ENCODE peak calls at places on chromosome 10, in nine cellular contexts. O, B, K, Y, I, V, N, L and G are unnamed samples.

GRCh38 chr10:75465110-75465509 is 33.7 kb downstream of the LRMDA start:
- DNase-seq in N (no peak), I (no peak), L (no peak), V (no peak), Y (no peak), O (no peak), B (no peak), K (no peak), G (no peak)

GRCh38 chr10:31321396-31321941 is 2.5 kb downstream of the ZEB1 start:
- DNase-seq in V (peak; percentile 35), B (peak; percentile 11), K (peak; percentile 19), O (peak; percentile 85), N (no peak), I (no peak), L (peak; percentile 86), Y (no peak), G (peak; percentile 5)

GRCh38 chr10:8138471-8138870 is 84.0 kb downstream of the GATA3 start:
- DNase-seq in N (no peak), Y (no peak), K (no peak), L (no peak), O (no peak), B (no peak), I (no peak), V (no peak), G (no peak)

GRCh38 chr10:51301644-51302043 is 227.4 kb downstream of the PRKG1 start:
- DNase-seq in I (peak; percentile 55), L (no peak), Y (no peak), N (no peak), O (no peak), B (no peak), V (peak; percentile 41), K (no peak), G (peak; percentile 36)

GRCh38 chr10:50527438-50528043 is 96.2 kb downstream of the SGMS1 start:
- DNase-seq in I (no peak), L (no peak), B (no peak), K (no peak), O (no peak), Y (no peak), N (no peak), V (no peak), G (no peak)

GRCh38 chr10:63260860-63261251 is 127.7 kb downstream of the NRBF2 start:
- DNase-seq in V (no peak), B (no peak), N (no peak), L (no peak), K (no peak), I (no peak), Y (no peak), O (no peak), G (no peak)

GRCh38 chr10:127452568-127452967 is 96.5 kb upstream of the NPS start:
- DNase-seq in L (no peak), I (no peak), K (no peak), Y (no peak), N (peak; percentile 77), B (peak; percentile 8), V (no peak), O (no peak), G (no peak)

GRCh38 chr10:94292448-94293118 is 70.2 kb downstream of the NOC3L start:
- DNase-seq in I (peak; percentile 64), N (no peak), K (no peak), V (peak; percentile 49), B (no peak), L (no peak), Y (peak; percentile 62), O (no peak), G (no peak)

GRCh38 chr10:78508955-78509354 is 475.3 kb downstream of the RPS24 start:
- DNase-seq in I (no peak), L (no peak), K (no peak), B (no peak), O (no peak), Y (no peak), N (no peak), V (no peak), G (no peak)

GRCh38 chr10:78510566-78511323 is 477.1 kb downstream of the RPS24 start:
- DNase-seq in B (peak; percentile 41), V (peak; percentile 26), I (no peak), N (peak; percentile 83), O (no peak), K (no peak), Y (no peak), L (no peak), G (peak; percentile 26)

GRCh38 chr10:78505657-78506056 is 472.0 kb downstream of the RPS24 start:
- DNase-seq in O (no peak), L (no peak), B (no peak), Y (no peak), N (no peak), V (no peak), K (no peak), I (no peak), G (no peak)

GRCh38 chr10:78506614-78507013 is 473.0 kb downstream of the RPS24 start:
- DNase-seq in K (no peak), V (no peak), O (no peak), I (no peak), B (no peak), Y (no peak), L (no peak), N (no peak), G (no peak)

DNA sequence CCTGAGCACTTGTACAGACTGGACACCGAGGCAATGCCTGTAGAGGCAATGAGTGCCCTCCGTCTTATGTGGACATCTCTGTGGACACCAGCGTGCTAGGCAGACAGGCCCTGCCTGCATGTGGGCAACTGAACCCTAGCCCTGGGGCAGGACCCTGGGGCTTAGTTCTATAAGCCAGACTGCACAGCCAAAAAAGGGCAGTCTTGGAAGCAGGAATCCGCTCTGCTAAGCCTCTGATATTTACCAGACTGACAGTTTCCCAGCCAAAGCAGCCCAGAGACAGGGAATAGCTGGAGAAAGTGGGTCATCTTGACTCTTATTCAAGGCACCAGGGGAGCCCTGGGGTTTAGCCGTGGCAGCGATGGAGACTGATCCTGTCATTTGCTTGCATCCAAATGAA is 474.1 kb downstream of the RPS24 start:
- DNase-seq in L (no peak), K (no peak), V (no peak), O (no peak), I (no peak), B (peak; percentile 22), N (peak; percentile 74), Y (no peak), G (no peak)
- H3K27ac ChIP-seq in L (no peak overlapping the region), K (no peak overlapping the region), V (no peak overlapping the region), O (no peak overlapping the region), I (no peak overlapping the region), B (no peak overlapping the region), N (peak overlapping the region; percentile 38), Y (no peak overlapping the region), G (no peak overlapping the region)

DNA sequence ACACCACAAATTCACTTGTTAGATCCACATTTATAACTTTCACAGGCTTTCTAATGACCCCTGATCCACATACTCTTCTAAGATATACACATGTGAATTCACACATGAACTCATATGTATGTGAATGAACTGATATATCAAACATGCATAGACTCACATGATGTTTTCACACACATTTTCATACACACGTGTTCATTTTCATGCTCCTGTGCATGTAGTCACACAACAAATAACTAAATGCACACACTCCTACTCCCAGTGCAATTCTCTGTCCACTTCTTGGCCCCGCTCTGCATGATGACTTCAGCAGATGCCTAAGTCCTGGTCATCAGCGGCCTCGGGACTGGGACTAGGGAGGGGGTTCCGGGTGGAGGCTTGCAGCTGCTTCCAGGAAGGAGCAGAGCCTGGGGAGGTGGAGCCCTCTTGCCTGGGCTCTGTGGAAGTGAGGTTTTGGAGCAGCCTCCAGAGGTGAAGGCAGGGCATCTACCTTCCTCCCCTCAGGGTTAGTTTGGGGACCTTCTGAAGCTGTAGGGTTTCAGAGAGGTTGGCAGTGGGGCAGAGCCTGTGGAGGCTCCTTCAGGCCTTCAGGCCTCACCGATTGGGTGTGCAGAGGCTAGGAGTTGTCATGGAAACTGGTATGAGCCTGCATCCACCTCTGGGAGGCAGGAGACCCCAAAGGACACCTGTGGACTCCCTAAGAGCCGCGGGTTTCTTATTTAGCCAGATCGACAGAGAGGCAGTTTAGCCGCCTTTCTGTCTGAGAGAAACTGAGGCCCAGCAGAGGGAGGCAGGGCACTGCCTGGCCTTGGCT is 1.8 kb downstream of the LZTS2 start:
- DNase-seq in O (no peak), B (peak; percentile 39), Y (peak; percentile 93), L (no peak), V (peak; percentile 94), K (no peak), N (peak; percentile 70), I (peak; percentile 94), G (peak; percentile 95)
- H3K4me3 ChIP-seq in O (no peak overlapping the region), B (peak overlapping the region; percentile 96), Y (peak overlapping the region; percentile 99), L (no peak overlapping the region), V (peak overlapping the region; percentile 98), K (no peak overlapping the region), N (no peak overlapping the region), I (peak overlapping the region; percentile 93), G (peak overlapping the region; percentile 83)

GRCh38 chr10:113445736-113446135 is 107.1 kb upstream of the HABP2 start:
- DNase-seq in Y (no peak), K (no peak), L (no peak), I (no peak), N (no peak), O (no peak), V (no peak), B (no peak), G (no peak)

GRCh38 chr10:113441871-113442270 is 111.0 kb upstream of the HABP2 start:
- DNase-seq in L (no peak), V (no peak), B (no peak), Y (no peak), I (no peak), N (no peak), O (no peak), K (no peak), G (no peak)

GRCh38 chr10:113441220-113441619 is 111.6 kb upstream of the HABP2 start:
- DNase-seq in O (no peak), N (peak; percentile 11), B (peak; percentile 21), L (no peak), V (no peak), K (no peak), I (no peak), Y (no peak), G (no peak)

GRCh38 chr10:113444766-113445365 is 108.0 kb upstream of the HABP2 start:
- DNase-seq in L (no peak), K (no peak), I (no peak), B (no peak), N (no peak), V (no peak), O (no peak), Y (no peak), G (no peak)

DNA sequence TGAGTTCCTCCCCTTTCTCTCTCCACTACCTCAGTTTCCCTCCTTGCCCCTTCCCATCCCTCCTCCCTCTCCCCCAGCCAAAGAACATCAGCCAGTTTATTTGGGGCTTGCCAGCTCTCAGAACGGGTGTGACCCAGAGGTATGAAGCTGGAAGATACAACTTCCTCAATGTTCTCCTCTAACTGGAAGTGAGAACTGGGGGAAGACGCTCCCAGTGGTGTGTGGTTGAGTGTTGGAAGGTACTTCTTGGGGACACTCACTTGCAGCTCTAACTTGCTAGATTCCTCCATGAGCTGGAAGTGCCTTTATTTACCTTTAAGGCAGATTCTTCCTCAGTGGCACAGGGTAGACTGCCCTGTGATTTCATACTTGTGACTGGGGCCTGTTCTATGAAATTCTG is 110.5 kb upstream of the HABP2 start:
- DNase-seq in V (no peak), I (no peak), L (no peak), K (no peak), Y (no peak), N (no peak), B (no peak), O (no peak), G (no peak)
- H3K27me3 ChIP-seq in V (no peaks in the 10 kb centered on the region), I (no peaks in the 10 kb centered on the region), L (no peaks in the 10 kb centered on the region), K (no peaks in the 10 kb centered on the region), Y (no peaks in the 10 kb centered on the region), N (no peaks in the 10 kb centered on the region), B (no peaks in the 10 kb centered on the region), O (no peaks in the 10 kb centered on the region), G (no peaks in the 10 kb centered on the region)

GRCh38 chr10:110914411-110914810 is 4.6 kb downstream of the BBIP1 start:
- DNase-seq in I (no peak), Y (no peak), B (no peak), L (no peak), V (peak; percentile 46), K (no peak), N (no peak), O (no peak), G (no peak)

GRCh38 chr10:110918269-110918632 is 729 bp downstream of the BBIP1 start:
- DNase-seq in B (peak; percentile 98), K (peak; percentile 71), N (peak; percentile 96), L (peak; percentile 78), V (peak; percentile 96), Y (peak; percentile 96), O (peak; percentile 71), I (no peak), G (peak; percentile 96)

GRCh38 chr10:110915035-110915434 is 3.9 kb downstream of the BBIP1 start:
- DNase-seq in Y (no peak), O (no peak), V (no peak), I (no peak), L (no peak), B (no peak), N (no peak), K (no peak), G (no peak)

GRCh38 chr10:110918633-110919348 is at the start of gene BBIP1:
- DNase-seq in N (no peak), Y (no peak), V (peak; percentile 100), L (peak; percentile 98), O (no peak), B (no peak), I (peak; percentile 97), K (no peak), G (peak; percentile 100)

DNA sequence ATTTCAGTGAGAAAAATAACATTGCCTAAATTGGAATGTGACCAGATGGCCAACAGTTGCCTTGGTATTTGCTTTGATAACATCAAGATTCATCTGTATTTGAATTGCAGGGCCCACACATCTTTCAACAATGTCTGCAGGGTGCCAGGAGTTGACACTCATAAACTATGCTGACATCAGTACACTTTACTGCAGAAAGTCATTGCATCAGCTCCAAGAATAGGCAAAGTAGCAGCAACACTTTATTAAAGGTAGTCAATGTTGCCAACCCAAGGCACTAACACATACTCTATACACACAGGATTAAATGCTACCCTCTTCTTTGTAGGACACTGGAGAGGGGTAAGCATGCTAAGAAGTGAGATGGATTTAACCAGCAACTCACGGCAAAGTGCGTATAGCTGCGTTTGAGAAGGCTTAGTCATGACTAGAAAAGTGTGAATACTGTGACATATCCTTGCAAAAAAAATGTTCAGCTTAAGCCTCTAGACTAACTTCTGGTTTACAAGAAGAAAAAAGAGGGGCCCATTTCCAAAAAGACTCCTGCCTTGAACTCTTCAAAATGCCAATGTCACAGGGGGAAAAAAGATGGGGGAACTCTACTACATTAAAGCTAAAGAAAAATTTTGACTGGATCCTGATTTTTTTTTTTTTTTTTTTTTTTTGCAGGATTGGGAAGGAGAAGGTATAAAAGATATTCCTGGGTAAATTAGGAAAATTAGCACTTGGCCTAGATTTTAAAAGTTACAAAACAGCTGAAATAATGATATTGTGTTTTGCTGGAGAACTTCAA is 2.2 kb downstream of the BBIP1 start:
- DNase-seq in V (peak; percentile 69), N (no peak), O (no peak), K (no peak), L (no peak), I (no peak), B (no peak), Y (no peak), G (no peak)
- H3K27ac ChIP-seq in V (no peak overlapping the region), N (no peak overlapping the region), O (no peak overlapping the region), K (no peak overlapping the region), L (no peak overlapping the region), I (peak overlapping the region; percentile 97), B (no peak overlapping the region), Y (no peak overlapping the region), G (no peak overlapping the region)